ENCODE peak calls at places on chromosomes 11 and 22, in ten cellular contexts. One of them, this sample, is unnamed.

GRCh38 chr22:36156515-36157419 is 3.8 kb downstream of the APOL3 start:
- DNase-seq in endodermal cell: peak
- DNase-seq in IMR-90: peak
- DNase-seq in Peyer's patch: peak
- DNase-seq in astrocyte of the spinal cord: peak
- DNase-seq in epithelial cell of proximal tubule: peak
- DNase-seq in thoracic aorta: peak
- DNase-seq in cardiac fibroblast: peak
- DNase-seq in fibroblast of mammary gland: peak
- DNase-seq in body of pancreas: peak
- DNase-seq in this sample: peak

GRCh38 chr22:26707581-26707980 is 50.2 kb downstream of the MIAT start:
- DNase-seq in fibroblast of mammary gland: no peak
- DNase-seq in Peyer's patch: no peak
- DNase-seq in IMR-90: no peak
- DNase-seq in epithelial cell of proximal tubule: peak
- DNase-seq in cardiac fibroblast: no peak
- DNase-seq in endodermal cell: no peak
- DNase-seq in astrocyte of the spinal cord: no peak
- DNase-seq in thoracic aorta: no peak
- DNase-seq in body of pancreas: no peak
- DNase-seq in this sample: no peak

GRCh38 chr11:116787436-116787785 is 412 bp downstream of the ZPR1 start:
- DNase-seq in epithelial cell of proximal tubule: no peak
- DNase-seq in cardiac fibroblast: no peak
- DNase-seq in IMR-90: peak
- DNase-seq in Peyer's patch: no peak
- DNase-seq in body of pancreas: no peak
- DNase-seq in endodermal cell: no peak
- DNase-seq in thoracic aorta: no peak
- DNase-seq in fibroblast of mammary gland: no peak
- DNase-seq in astrocyte of the spinal cord: no peak
- DNase-seq in this sample: no peak

GRCh38 chr11:58905716-58906547 is 33.4 kb upstream of the GLYATL1 start:
- DNase-seq in epithelial cell of proximal tubule: no peak
- DNase-seq in Peyer's patch: peak
- DNase-seq in astrocyte of the spinal cord: peak
- DNase-seq in body of pancreas: peak
- DNase-seq in IMR-90: peak
- DNase-seq in thoracic aorta: no peak
- DNase-seq in endodermal cell: peak
- DNase-seq in fibroblast of mammary gland: peak
- DNase-seq in cardiac fibroblast: peak
- DNase-seq in this sample: peak

GRCh38 chr11:129732926-129733325 is 82.7 kb upstream of the TMEM45B start:
- DNase-seq in cardiac fibroblast: no peak
- DNase-seq in endodermal cell: no peak
- DNase-seq in thoracic aorta: no peak
- DNase-seq in fibroblast of mammary gland: no peak
- DNase-seq in Peyer's patch: no peak
- DNase-seq in astrocyte of the spinal cord: no peak
- DNase-seq in IMR-90: no peak
- DNase-seq in body of pancreas: no peak
- DNase-seq in epithelial cell of proximal tubule: no peak
- DNase-seq in this sample: no peak

GRCh38 chr22:12601870-12602779 is 2925.9 kb upstream of the OR11H1 start:
- DNase-seq in cardiac fibroblast: no peak
- DNase-seq in fibroblast of mammary gland: no peak
- DNase-seq in epithelial cell of proximal tubule: no peak
- DNase-seq in endodermal cell: no peak
- DNase-seq in thoracic aorta: no peak
- DNase-seq in IMR-90: no peak
- DNase-seq in astrocyte of the spinal cord: no peak
- DNase-seq in Peyer's patch: no peak
- DNase-seq in body of pancreas: no peak
- DNase-seq in this sample: peak

GRCh38 chr11:103586756-103587155 is 449.7 kb upstream of the DDI1 start:
- DNase-seq in fibroblast of mammary gland: no peak
- DNase-seq in cardiac fibroblast: peak
- DNase-seq in epithelial cell of proximal tubule: no peak
- DNase-seq in endodermal cell: no peak
- DNase-seq in Peyer's patch: no peak
- DNase-seq in thoracic aorta: no peak
- DNase-seq in astrocyte of the spinal cord: peak
- DNase-seq in IMR-90: peak
- DNase-seq in body of pancreas: no peak
- DNase-seq in this sample: peak

GRCh38 chr22:36386351-36386899 is 1.3 kb downstream of the MYH9 start:
- DNase-seq in Peyer's patch: peak
- DNase-seq in body of pancreas: no peak
- DNase-seq in IMR-90: no peak
- DNase-seq in astrocyte of the spinal cord: no peak
- DNase-seq in thoracic aorta: no peak
- DNase-seq in cardiac fibroblast: peak
- DNase-seq in endodermal cell: no peak
- DNase-seq in fibroblast of mammary gland: no peak
- DNase-seq in epithelial cell of proximal tubule: peak
- DNase-seq in this sample: no peak

GRCh38 chr11:74473382-74474201 is 6.2 kb upstream of the KCNE3 start:
- DNase-seq in epithelial cell of proximal tubule: no peak
- DNase-seq in thoracic aorta: no peak
- DNase-seq in IMR-90: no peak
- DNase-seq in Peyer's patch: no peak
- DNase-seq in astrocyte of the spinal cord: no peak
- DNase-seq in body of pancreas: no peak
- DNase-seq in cardiac fibroblast: no peak
- DNase-seq in fibroblast of mammary gland: no peak
- DNase-seq in endodermal cell: no peak
- DNase-seq in this sample: no peak
- TF ChIP-seq CTCF in epithelial cell of proximal tubule: no peak
- TF ChIP-seq CTCF in thoracic aorta: no peak
- TF ChIP-seq CTCF in IMR-90: no peak
- TF ChIP-seq CTCF in Peyer's patch: no peak
- TF ChIP-seq CTCF in astrocyte of the spinal cord: no peak
- TF ChIP-seq CTCF in body of pancreas: no peak
- TF ChIP-seq CTCF in cardiac fibroblast: no peak
- TF ChIP-seq CTCF in fibroblast of mammary gland: no peak
- TF ChIP-seq CTCF in endodermal cell: no peak
- TF ChIP-seq CTCF in this sample: no peak

GRCh38 chr11:315516-315994 is 1.7 kb downstream of the IFITM1 start:
- DNase-seq in fibroblast of mammary gland: no peak
- DNase-seq in epithelial cell of proximal tubule: no peak
- DNase-seq in endodermal cell: no peak
- DNase-seq in body of pancreas: no peak
- DNase-seq in Peyer's patch: no peak
- DNase-seq in thoracic aorta: no peak
- DNase-seq in cardiac fibroblast: no peak
- DNase-seq in astrocyte of the spinal cord: no peak
- DNase-seq in IMR-90: no peak
- DNase-seq in this sample: peak

GRCh38 chr11:315051-315481 is 1.2 kb downstream of the IFITM1 start:
- DNase-seq in epithelial cell of proximal tubule: no peak
- DNase-seq in IMR-90: no peak
- DNase-seq in endodermal cell: no peak
- DNase-seq in body of pancreas: no peak
- DNase-seq in cardiac fibroblast: no peak
- DNase-seq in astrocyte of the spinal cord: no peak
- DNase-seq in fibroblast of mammary gland: no peak
- DNase-seq in Peyer's patch: peak
- DNase-seq in thoracic aorta: no peak
- DNase-seq in this sample: peak

GRCh38 chr11:312092-312816 is 1.6 kb upstream of the IFITM1 start:
- DNase-seq in astrocyte of the spinal cord: no peak
- DNase-seq in fibroblast of mammary gland: no peak
- DNase-seq in epithelial cell of proximal tubule: no peak
- DNase-seq in endodermal cell: peak
- DNase-seq in thoracic aorta: no peak
- DNase-seq in cardiac fibroblast: no peak
- DNase-seq in body of pancreas: peak
- DNase-seq in Peyer's patch: peak
- DNase-seq in IMR-90: no peak
- DNase-seq in this sample: no peak

GRCh38 chr11:313787-314547 is at the start of gene IFITM1:
- DNase-seq in astrocyte of the spinal cord: peak
- DNase-seq in fibroblast of mammary gland: peak
- DNase-seq in thoracic aorta: no peak
- DNase-seq in body of pancreas: no peak
- DNase-seq in cardiac fibroblast: peak
- DNase-seq in IMR-90: peak
- DNase-seq in endodermal cell: peak
- DNase-seq in epithelial cell of proximal tubule: no peak
- DNase-seq in Peyer's patch: peak
- DNase-seq in this sample: peak

DNA sequence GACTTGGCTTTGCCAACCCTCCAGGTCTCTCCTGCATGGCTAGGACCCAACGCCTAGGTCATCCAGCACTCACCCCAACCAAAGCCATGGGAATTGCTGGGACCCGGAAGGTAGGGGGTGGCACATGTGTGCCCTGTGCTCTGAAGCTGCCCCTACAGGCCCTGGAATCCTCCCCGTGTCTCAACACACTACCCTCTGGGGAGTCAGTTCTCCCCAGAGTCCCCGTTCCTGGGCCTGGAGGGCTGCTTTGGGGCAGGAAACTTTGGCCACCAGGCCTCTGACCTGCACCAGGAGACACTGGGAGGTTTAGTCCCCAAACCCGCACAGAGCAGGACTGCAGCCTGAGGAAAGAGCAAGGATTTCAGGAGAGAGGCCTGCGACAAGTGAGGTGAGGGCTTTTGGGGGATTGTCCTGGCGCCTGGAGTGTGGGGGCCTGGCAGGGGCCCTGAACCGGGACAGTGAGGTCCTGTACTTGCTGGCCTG is 495 bp upstream of the IFITM1 start:
- DNase-seq in thoracic aorta: no peak
- DNase-seq in fibroblast of mammary gland: no peak
- DNase-seq in cardiac fibroblast: no peak
- DNase-seq in epithelial cell of proximal tubule: no peak
- DNase-seq in Peyer's patch: peak
- DNase-seq in endodermal cell: no peak
- DNase-seq in astrocyte of the spinal cord: no peak
- DNase-seq in body of pancreas: no peak
- DNase-seq in IMR-90: no peak
- DNase-seq in this sample: no peak
- H3K4me3 ChIP-seq in thoracic aorta: peak
- H3K4me3 ChIP-seq in fibroblast of mammary gland: no peak
- H3K4me3 ChIP-seq in cardiac fibroblast: no peak
- H3K4me3 ChIP-seq in epithelial cell of proximal tubule: no peak
- H3K4me3 ChIP-seq in Peyer's patch: peak
- H3K4me3 ChIP-seq in endodermal cell: peak
- H3K4me3 ChIP-seq in astrocyte of the spinal cord: no peak
- H3K4me3 ChIP-seq in body of pancreas: no peak
- H3K4me3 ChIP-seq in IMR-90: no peak
- H3K4me3 ChIP-seq in this sample: peak

GRCh38 chr11:256952-257737 is 20.4 kb downstream of the PSMD13 start:
- DNase-seq in endodermal cell: no peak
- DNase-seq in fibroblast of mammary gland: no peak
- DNase-seq in Peyer's patch: no peak
- DNase-seq in astrocyte of the spinal cord: no peak
- DNase-seq in body of pancreas: no peak
- DNase-seq in cardiac fibroblast: no peak
- DNase-seq in epithelial cell of proximal tubule: no peak
- DNase-seq in IMR-90: no peak
- DNase-seq in thoracic aorta: no peak
- DNase-seq in this sample: no peak

GRCh38 chr11:255176-255575 is 18.4 kb downstream of the PSMD13 start:
- DNase-seq in Peyer's patch: no peak
- DNase-seq in fibroblast of mammary gland: peak
- DNase-seq in body of pancreas: no peak
- DNase-seq in IMR-90: peak
- DNase-seq in astrocyte of the spinal cord: no peak
- DNase-seq in epithelial cell of proximal tubule: no peak
- DNase-seq in cardiac fibroblast: peak
- DNase-seq in endodermal cell: no peak
- DNase-seq in thoracic aorta: no peak
- DNase-seq in this sample: peak

GRCh38 chr11:259374-259773 is 18.8 kb upstream of the NLRP6 start:
- DNase-seq in fibroblast of mammary gland: no peak
- DNase-seq in astrocyte of the spinal cord: no peak
- DNase-seq in thoracic aorta: no peak
- DNase-seq in IMR-90: no peak
- DNase-seq in body of pancreas: no peak
- DNase-seq in epithelial cell of proximal tubule: no peak
- DNase-seq in cardiac fibroblast: no peak
- DNase-seq in Peyer's patch: no peak
- DNase-seq in endodermal cell: no peak
- DNase-seq in this sample: no peak

GRCh38 chr11:255816-256215 is 19.0 kb downstream of the PSMD13 start:
- DNase-seq in IMR-90: no peak
- DNase-seq in epithelial cell of proximal tubule: no peak
- DNase-seq in cardiac fibroblast: no peak
- DNase-seq in Peyer's patch: no peak
- DNase-seq in astrocyte of the spinal cord: no peak
- DNase-seq in endodermal cell: no peak
- DNase-seq in fibroblast of mammary gland: no peak
- DNase-seq in body of pancreas: no peak
- DNase-seq in thoracic aorta: no peak
- DNase-seq in this sample: no peak

DNA sequence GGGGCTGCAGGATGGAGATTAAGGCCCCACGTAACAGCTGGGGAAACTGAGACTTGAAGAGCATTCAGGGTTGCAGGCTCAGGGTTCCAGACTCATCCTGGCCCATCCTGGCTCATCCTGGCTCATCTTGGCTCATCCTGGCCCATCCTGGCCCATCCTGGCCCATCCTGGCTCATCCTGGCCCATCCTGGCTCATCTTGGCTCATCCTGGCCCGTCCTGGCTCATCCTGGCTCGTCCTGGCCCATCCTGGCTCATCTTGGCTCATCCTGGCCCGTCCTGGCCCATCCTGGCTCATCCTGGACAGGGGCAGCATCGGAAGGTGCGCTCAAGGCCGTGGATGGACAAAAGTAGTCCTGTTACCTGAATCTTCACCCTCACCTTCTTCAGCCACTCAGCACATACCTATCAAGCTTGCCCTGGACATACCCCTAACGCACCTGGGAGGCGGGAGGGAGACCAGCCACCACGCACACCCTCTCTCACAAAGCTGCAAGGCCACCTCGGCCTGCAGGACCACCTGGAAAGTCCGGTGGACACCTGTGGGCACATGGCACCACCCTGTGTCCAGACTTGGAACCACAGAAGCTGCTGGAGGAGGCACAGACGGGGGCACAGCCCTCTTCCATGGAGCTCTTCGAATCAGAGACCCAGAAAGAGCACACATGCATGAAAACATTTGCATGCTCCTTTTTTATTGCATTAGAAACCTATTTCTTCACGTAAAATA is 20.3 kb upstream of the NLRP6 start:
- DNase-seq in epithelial cell of proximal tubule: no peak
- DNase-seq in cardiac fibroblast: no peak
- DNase-seq in IMR-90: no peak
- DNase-seq in Peyer's patch: no peak
- DNase-seq in astrocyte of the spinal cord: no peak
- DNase-seq in endodermal cell: no peak
- DNase-seq in thoracic aorta: no peak
- DNase-seq in fibroblast of mammary gland: no peak
- DNase-seq in body of pancreas: no peak
- DNase-seq in this sample: no peak
- TF ChIP-seq CTCF in epithelial cell of proximal tubule: peak
- TF ChIP-seq CTCF in cardiac fibroblast: peak
- TF ChIP-seq CTCF in IMR-90: peak
- TF ChIP-seq CTCF in Peyer's patch: no peak
- TF ChIP-seq CTCF in astrocyte of the spinal cord: no peak
- TF ChIP-seq CTCF in endodermal cell: peak
- TF ChIP-seq CTCF in thoracic aorta: no peak
- TF ChIP-seq CTCF in fibroblast of mammary gland: no peak
- TF ChIP-seq CTCF in body of pancreas: no peak
- TF ChIP-seq CTCF in this sample: peak

GRCh38 chr11:7577226-7577882 is 63.6 kb downstream of the PPFIBP2 start:
- DNase-seq in fibroblast of mammary gland: peak
- DNase-seq in Peyer's patch: peak
- DNase-seq in IMR-90: no peak
- DNase-seq in astrocyte of the spinal cord: peak
- DNase-seq in endodermal cell: no peak
- DNase-seq in epithelial cell of proximal tubule: no peak
- DNase-seq in cardiac fibroblast: no peak
- DNase-seq in body of pancreas: no peak
- DNase-seq in thoracic aorta: no peak
- DNase-seq in this sample: no peak

GRCh38 chr11:7577883-7578242 is 64.1 kb downstream of the PPFIBP2 start:
- DNase-seq in body of pancreas: no peak
- DNase-seq in astrocyte of the spinal cord: peak
- DNase-seq in thoracic aorta: no peak
- DNase-seq in IMR-90: peak
- DNase-seq in epithelial cell of proximal tubule: no peak
- DNase-seq in Peyer's patch: no peak
- DNase-seq in fibroblast of mammary gland: peak
- DNase-seq in cardiac fibroblast: peak
- DNase-seq in endodermal cell: no peak
- DNase-seq in this sample: no peak

GRCh38 chr11:7574491-7575129 is 60.8 kb downstream of the PPFIBP2 start:
- DNase-seq in Peyer's patch: no peak
- DNase-seq in cardiac fibroblast: no peak
- DNase-seq in thoracic aorta: no peak
- DNase-seq in epithelial cell of proximal tubule: no peak
- DNase-seq in body of pancreas: no peak
- DNase-seq in endodermal cell: peak
- DNase-seq in fibroblast of mammary gland: no peak
- DNase-seq in astrocyte of the spinal cord: no peak
- DNase-seq in IMR-90: no peak
- DNase-seq in this sample: no peak

GRCh38 chr11:7576671-7577225 is 62.9 kb downstream of the PPFIBP2 start:
- DNase-seq in cardiac fibroblast: peak
- DNase-seq in Peyer's patch: no peak
- DNase-seq in epithelial cell of proximal tubule: no peak
- DNase-seq in endodermal cell: no peak
- DNase-seq in fibroblast of mammary gland: peak
- DNase-seq in thoracic aorta: no peak
- DNase-seq in astrocyte of the spinal cord: no peak
- DNase-seq in IMR-90: peak
- DNase-seq in body of pancreas: no peak
- DNase-seq in this sample: peak

GRCh38 chr11:7575841-7576451 is 62.1 kb downstream of the PPFIBP2 start:
- DNase-seq in endodermal cell: peak
- DNase-seq in fibroblast of mammary gland: no peak
- DNase-seq in body of pancreas: peak
- DNase-seq in astrocyte of the spinal cord: no peak
- DNase-seq in IMR-90: no peak
- DNase-seq in cardiac fibroblast: no peak
- DNase-seq in epithelial cell of proximal tubule: no peak
- DNase-seq in Peyer's patch: peak
- DNase-seq in thoracic aorta: no peak
- DNase-seq in this sample: no peak
- H3K4me3 ChIP-seq in endodermal cell: no peak
- H3K4me3 ChIP-seq in fibroblast of mammary gland: no peak
- H3K4me3 ChIP-seq in body of pancreas: no peak
- H3K4me3 ChIP-seq in astrocyte of the spinal cord: no peak
- H3K4me3 ChIP-seq in IMR-90: no peak
- H3K4me3 ChIP-seq in cardiac fibroblast: no peak
- H3K4me3 ChIP-seq in epithelial cell of proximal tubule: no peak
- H3K4me3 ChIP-seq in Peyer's patch: peak
- H3K4me3 ChIP-seq in thoracic aorta: no peak
- H3K4me3 ChIP-seq in this sample: no peak